ENCODE peak calls at places on chromosomes 1 and 21, in six cellular contexts. M, O, P, V, B and W are unnamed samples.

GRCh38 chr1:29569971-29570634 is 333.8 kb downstream of the PTPRU start:
- DNase-seq in M (no peak), O (no peak), P (peak), V (no peak), B (no peak), W (no peak)

GRCh38 chr1:155192346-155193274 is 15.1 kb downstream of the THBS3 start:
- DNase-seq in M (no peak), O (no peak), P (no peak), V (peak), B (peak), W (no peak)

GRCh38 chr1:162151900-162152829 is 82.7 kb downstream of the NOS1AP start:
- DNase-seq in M (no peak), O (peak), P (no peak), V (peak), B (no peak), W (peak)

GRCh38 chr1:174703309-174703708 is 255.5 kb downstream of the GPR52 start:
- DNase-seq in M (no peak), O (no peak), P (no peak), V (no peak), B (no peak), W (no peak)

GRCh38 chr1:58395355-58395754 is 151.2 kb downstream of the OMA1 start:
- DNase-seq in M (peak), O (no peak), P (peak), V (no peak), B (no peak), W (no peak)

GRCh38 chr1:169483500-169483966 is 2.2 kb downstream of the SLC19A2 start:
- DNase-seq in M (no peak), O (no peak), P (no peak), V (peak), B (peak), W (no peak)

GRCh38 chr1:71593523-71593922 is 512.7 kb upstream of the ZRANB2 start:
- DNase-seq in M (peak), O (no peak), P (no peak), V (no peak), B (no peak), W (no peak)

GRCh38 chr1:45334308-45335245 is 5.4 kb upstream of the TOE1 start:
- DNase-seq in M (no peak), O (no peak), P (no peak), V (no peak), B (no peak), W (no peak)

GRCh38 chr1:210541680-210542358 is 213.1 kb downstream of the HHAT start:
- DNase-seq in M (no peak), O (no peak), P (no peak), V (no peak), B (no peak), W (no peak)

GRCh38 chr21:25107708-25108107 is 499.6 kb downstream of the MRPL39 start:
- DNase-seq in M (no peak), O (no peak), P (no peak), V (no peak), B (no peak), W (no peak)

GRCh38 chr1:92790867-92791266 is 6.0 kb upstream of the EVI5 start:
- DNase-seq in M (no peak), O (no peak), P (no peak), V (no peak), B (no peak), W (no peak)

GRCh38 chr1:92790081-92790480 is 5.2 kb upstream of the EVI5 start:
- DNase-seq in M (no peak), O (no peak), P (no peak), V (no peak), B (no peak), W (no peak)

GRCh38 chr1:92784051-92784638 is 763 bp downstream of the EVI5 start:
- DNase-seq in M (peak), O (peak), P (peak), V (no peak), B (peak), W (peak)

GRCh38 chr1:92786298-92786901 is 1.5 kb upstream of the EVI5 start:
- DNase-seq in M (no peak), O (no peak), P (no peak), V (no peak), B (no peak), W (no peak)

GRCh38 chr1:92784639-92785500 is at the start of gene EVI5:
- DNase-seq in M (peak), O (peak), P (peak), V (peak), B (peak), W (peak)
- TF ChIP-seq CTCF in M (no peak), O (no peak), P (no peak), V (no peak), B (peak), W (no peak)

DNA sequence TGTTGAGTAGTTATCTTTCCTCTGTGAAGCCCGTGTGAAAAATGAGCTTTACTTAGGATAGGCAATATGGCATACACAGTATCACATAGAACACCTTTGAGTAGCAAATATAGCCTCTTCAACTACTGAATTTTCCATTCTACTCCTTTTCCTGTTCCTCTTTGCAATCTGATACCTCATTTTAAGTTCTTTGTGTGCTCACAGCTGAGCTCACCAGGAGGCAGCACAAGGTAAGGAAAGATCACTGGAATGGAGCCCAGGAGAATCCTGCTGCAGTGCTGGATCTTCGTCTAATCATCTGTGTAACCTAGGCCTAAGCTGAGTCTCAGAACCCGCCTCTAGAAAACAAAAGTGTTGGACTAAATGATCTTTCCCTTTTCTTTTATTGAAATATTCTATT is 171.0 kb downstream of the LRRC40 start:
- DNase-seq in M (peak), O (no peak), P (peak), V (no peak), B (no peak), W (no peak)
- TF ChIP-seq CTCF in M (no peak), O (no peak), P (peak), V (no peak), B (no peak), W (no peak)

GRCh38 chr1:36528361-36529349 is 45.9 kb upstream of the CSF3R start:
- DNase-seq in M (no peak), O (no peak), P (no peak), V (no peak), B (no peak), W (no peak)
- TF ChIP-seq CTCF in M (no peak), O (no peak), P (no peak), V (no peak), B (no peak), W (no peak)

DNA sequence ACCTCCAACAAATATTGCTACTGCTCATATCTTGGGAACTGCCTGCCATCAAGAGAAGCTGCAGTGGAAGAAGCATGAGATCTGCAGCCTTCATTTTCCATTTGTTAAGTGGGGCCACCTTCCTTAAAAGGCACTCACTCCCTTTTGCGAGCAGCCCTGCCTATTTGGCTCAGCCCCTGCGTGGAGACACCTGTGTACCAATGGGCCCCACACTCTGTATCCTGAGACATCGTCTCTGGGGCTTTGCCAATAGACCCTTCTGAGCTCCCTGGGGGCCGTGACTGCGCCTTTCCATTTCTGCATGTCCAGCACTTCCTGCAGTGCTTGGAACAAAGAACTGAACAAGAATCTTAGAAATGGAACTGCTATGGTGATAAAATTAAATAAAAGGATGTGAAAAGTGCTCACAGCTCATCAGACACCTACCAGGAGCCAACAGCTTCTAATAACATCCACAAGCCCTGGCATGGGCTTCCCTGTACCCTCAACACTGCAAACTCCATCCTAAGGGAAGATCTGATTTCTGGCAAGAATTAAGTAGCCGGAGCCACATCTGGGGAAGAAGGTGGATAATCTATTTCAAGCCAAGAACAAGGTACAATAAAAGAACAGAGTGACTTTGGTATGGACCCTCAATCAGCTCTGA is 36.7 kb downstream of the PARP1 start:
- DNase-seq in M (no peak), O (no peak), P (no peak), V (no peak), B (no peak), W (no peak)
- TF ChIP-seq CTCF in M (no peak), O (no peak), P (no peak), V (no peak), B (no peak), W (no peak)

DNA sequence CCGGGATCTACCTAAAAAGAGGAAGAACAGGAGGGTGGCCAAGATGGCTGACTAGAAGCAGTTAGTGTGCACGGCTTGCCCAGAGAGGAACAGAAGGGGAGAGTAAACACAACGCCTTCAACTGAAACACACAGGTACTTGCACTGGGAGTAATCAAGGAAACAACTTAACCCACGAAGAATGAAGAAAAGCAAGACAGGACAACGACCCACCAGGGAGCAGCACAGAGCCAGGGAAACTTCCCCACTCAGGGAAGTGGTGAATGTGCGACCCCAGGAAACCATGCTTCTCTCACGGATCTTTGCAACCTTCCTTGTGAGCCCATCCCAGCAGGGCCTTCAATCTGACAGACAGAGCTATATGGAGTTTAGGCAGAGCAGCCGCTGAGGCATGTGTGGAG is 46.1 kb downstream of the ACKR1 start:
- DNase-seq in M (peak), O (no peak), P (no peak), V (no peak), B (no peak), W (no peak)
- TF ChIP-seq CTCF in M (no peak), O (no peak), P (peak), V (no peak), B (no peak), W (no peak)